ENCODE peak calls at places on chromosomes 2 and 18, in six cellular contexts. R is mesendoderm, Y is H1, W is IMR-90, G is neuronal stem cell, K is H9. N is an unnamed sample.

GRCh38 chr2:17615728-17616351 is 75.3 kb downstream of the VSNL1 start:
- DNase-seq in K (no peak), W (peak; percentile 74), G (no peak), Y (no peak), R (no peak), N (peak; percentile 3)

GRCh38 chr2:137826373-137827372 is 137.6 kb upstream of the HNMT start:
- DNase-seq in R (no peak), G (no peak), Y (no peak), W (no peak), K (no peak), N (no peak)

GRCh38 chr2:42905341-42906114 is 113.1 kb upstream of the HAAO start:
- DNase-seq in K (no peak), W (no peak), G (no peak), Y (no peak), R (peak; percentile 72), N (peak; percentile 51)

GRCh38 chr2:185188656-185189055 is 549.9 kb upstream of the FSIP2 start:
- DNase-seq in Y (no peak), K (no peak), G (no peak), W (no peak), R (no peak), N (no peak)

GRCh38 chr18:30457156-30457555 is 585.4 kb downstream of the DSC3 start:
- DNase-seq in Y (no peak), K (no peak), R (no peak), W (no peak), G (no peak), N (no peak)

GRCh38 chr2:75113217-75113616 is 86.1 kb downstream of the TACR1 start:
- DNase-seq in K (no peak), W (no peak), Y (no peak), R (no peak), G (no peak), N (no peak)

GRCh38 chr18:58578835-58579560 is 49.9 kb downstream of the ALPK2 start:
- DNase-seq in W (peak; percentile 88), G (no peak), R (peak; percentile 79), Y (no peak), K (no peak), N (peak; percentile 94)

GRCh38 chr2:100978582-100979051 is 23.5 kb upstream of the RPL31 start:
- DNase-seq in G (no peak), W (peak; percentile 91), Y (no peak), K (no peak), R (no peak), N (peak; percentile 34)

GRCh38 chr2:128420776-128421175 is 102.1 kb upstream of the HS6ST1 start:
- DNase-seq in K (no peak), G (no peak), W (no peak), Y (no peak), R (no peak), N (no peak)

GRCh38 chr2:234164499-234165409 is 114.3 kb downstream of the SPP2 start:
- DNase-seq in W (no peak), K (no peak), Y (no peak), G (no peak), R (no peak), N (no peak)

GRCh38 chr2:234162876-234163275 is 112.4 kb downstream of the SPP2 start:
- DNase-seq in W (no peak), G (no peak), K (no peak), Y (no peak), R (no peak), N (no peak)

GRCh38 chr2:234161932-234162331 is 111.4 kb downstream of the SPP2 start:
- DNase-seq in R (no peak), W (no peak), Y (no peak), G (no peak), K (no peak), N (no peak)

GRCh38 chr2:234165421-234165820 is 114.9 kb downstream of the SPP2 start:
- DNase-seq in Y (no peak), K (no peak), R (no peak), W (peak; percentile 35), G (no peak), N (peak; percentile 24)

GRCh38 chr2:234163510-234163909 is 113.0 kb downstream of the SPP2 start:
- DNase-seq in W (no peak), K (no peak), Y (no peak), R (no peak), G (no peak), N (peak; percentile 16)
- H3K27ac ChIP-seq in W (no peak overlapping the region), K (no peak overlapping the region), Y (no peak overlapping the region), R (no peak overlapping the region), G (no peak overlapping the region), N (no peak overlapping the region)

GRCh38 chr2:49000692-49001091 is 153.6 kb downstream of the FSHR start:
- DNase-seq in W (no peak), R (no peak), Y (no peak), G (no peak), K (no peak), N (no peak)
- H2BK15ac ChIP-seq in W (no peak overlapping the region), R (no peak overlapping the region), Y (no peak overlapping the region), G (no peak overlapping the region), K (no peak overlapping the region), N (no peak overlapping the region)

GRCh38 chr2:9800975-9801723 is 42.1 kb upstream of the TAF1B start:
- DNase-seq in G (no peak), W (peak; percentile 63), K (no peak), Y (no peak), R (peak; percentile 42), N (peak; percentile 55)
- H2BK5ac ChIP-seq in G (peak overlapping the region; percentile 90), W (peak overlapping the region; percentile 84), K (no peak overlapping the region), Y (peak overlapping the region; percentile 16), R (no peak overlapping the region), N (no peak overlapping the region)

DNA sequence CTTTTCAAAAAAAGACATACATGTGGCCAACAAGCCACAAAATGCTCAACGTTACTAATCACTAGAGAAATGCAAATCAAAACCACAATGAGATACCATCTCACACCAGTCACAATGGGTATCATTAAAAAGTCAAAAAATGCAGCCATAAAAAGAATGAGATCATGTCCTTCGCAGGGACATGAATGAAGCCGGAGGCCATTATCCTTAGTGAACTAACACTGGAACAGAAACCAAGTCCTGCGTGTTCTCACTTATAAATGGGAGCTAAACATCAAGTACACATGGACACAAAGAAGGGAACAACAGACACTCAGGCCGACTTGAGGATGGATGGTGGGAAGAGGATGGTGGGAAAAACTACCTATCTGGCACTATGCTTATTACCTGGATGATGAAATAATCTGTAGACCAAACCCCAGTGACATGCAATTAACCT is 17.8 kb upstream of the ATL2 start:
- DNase-seq in G (no peak), R (peak; percentile 49), K (no peak), Y (no peak), W (no peak), N (peak; percentile 72)
- H3K27ac ChIP-seq in G (no peak overlapping the region), R (no peak overlapping the region), K (no peak overlapping the region), Y (no peak overlapping the region), W (no peak overlapping the region), N (no peak overlapping the region)

GRCh38 chr2:12720752-12721151 is 4.0 kb downstream of the TRIB2 start:
- DNase-seq in K (no peak), R (no peak), W (no peak), Y (no peak), G (no peak), N (no peak)

GRCh38 chr2:12720181-12720580 is 3.4 kb downstream of the TRIB2 start:
- DNase-seq in G (no peak), Y (no peak), W (peak; percentile 30), K (no peak), R (peak; percentile 18), N (peak; percentile 60)

GRCh38 chr2:12721571-12722444 is 5.1 kb downstream of the TRIB2 start:
- DNase-seq in R (no peak), W (peak; percentile 57), G (no peak), K (no peak), Y (no peak), N (no peak)

GRCh38 chr2:12723741-12724463 is 7.2 kb downstream of the TRIB2 start:
- DNase-seq in G (no peak), Y (no peak), K (no peak), W (no peak), R (peak; percentile 3), N (no peak)

GRCh38 chr2:12722445-12723316 is 5.9 kb downstream of the TRIB2 start:
- DNase-seq in R (no peak), W (no peak), G (no peak), K (no peak), Y (no peak), N (no peak)
- H2BK15ac ChIP-seq in R (no peak overlapping the region), W (no peak overlapping the region), G (no peak overlapping the region), K (no peak overlapping the region), Y (no peak overlapping the region), N (no peak overlapping the region)